ENCODE peak calls at places on chromosomes 11 and 22, in seven cellular contexts. D, V, A, S, L, H and M are unnamed samples.
A peak's percentile ranks its signal among the peaks of the same experiment; 100 is the strongest.

GRCh38 chr11:72441647-72442267 is 7.4 kb upstream of the CLPB start:
- DNase-seq in S (no peak), L (no peak), V (no peak), D (no peak), A (no peak), H (no peak), M (no peak)

GRCh38 chr22:48368975-48369525 is 1458.6 kb downstream of the BRD1 start:
- DNase-seq in V (no peak), A (no peak), L (no peak), D (no peak), S (no peak), H (no peak), M (no peak)

GRCh38 chr22:35310556-35311550 is 11.2 kb downstream of the TOM1 start:
- DNase-seq in A (no peak), H (no peak), L (no peak), S (no peak), D (peak; percentile 52), V (peak; percentile 24), M (no peak)

GRCh38 chr11:16815047-16815767 is 76.8 kb downstream of the C11orf58 start:
- DNase-seq in L (peak; percentile 68), H (no peak), D (no peak), V (no peak), S (no peak), A (peak; percentile 18), M (no peak)

GRCh38 chr22:38956551-38956950 is 858 bp upstream of the APOBEC3A start:
- DNase-seq in V (no peak), A (no peak), H (no peak), D (no peak), L (no peak), S (no peak), M (no peak)

GRCh38 chr11:94762995-94763394 is 5.2 kb upstream of the AMOTL1 start:
- DNase-seq in H (no peak), D (no peak), L (no peak), A (no peak), V (no peak), S (no peak), M (no peak)

GRCh38 chr11:69841859-69842698 is 22.9 kb upstream of the FGF3 start:
- DNase-seq in H (peak; percentile 9), V (peak; percentile 53), S (no peak), D (peak; percentile 78), A (no peak), L (no peak), M (no peak)

GRCh38 chr11:78219493-78220217 is 30.9 kb downstream of the USP35 start:
- DNase-seq in L (no peak), D (no peak), S (no peak), A (no peak), V (no peak), H (no peak), M (no peak)

GRCh38 chr22:23773247-23774113 is 831 bp downstream of the MMP11 start:
- DNase-seq in D (no peak), H (no peak), V (no peak), S (no peak), L (no peak), A (no peak), M (no peak)

GRCh38 chr11:111602865-111603632 is 800 bp downstream of the SIK2 start:
- DNase-seq in H (peak; percentile 10), L (peak; percentile 59), A (no peak), D (peak; percentile 26), S (no peak), V (peak; percentile 21), M (no peak)

GRCh38 chr11:13550761-13551160 is 55.0 kb upstream of the PTH start:
- DNase-seq in D (no peak), V (no peak), S (no peak), A (no peak), L (no peak), H (no peak), M (no peak)

GRCh38 chr22:37848587-37849088 is 581 bp upstream of the EIF3L start:
- DNase-seq in D (no peak), H (no peak), S (no peak), V (peak; percentile 62), L (no peak), A (no peak), M (no peak)

GRCh38 chr11:17347676-17348075 is 3.9 kb upstream of the NCR3LG1 start:
- DNase-seq in H (no peak), A (no peak), L (no peak), D (no peak), V (no peak), S (no peak), M (no peak)

GRCh38 chr11:128464878-128465277 is 122.5 kb downstream of the ETS1 start:
- DNase-seq in H (no peak), S (no peak), A (no peak), L (no peak), V (no peak), D (no peak), M (no peak)

GRCh38 chr22:49535527-49536125 is 292.0 kb downstream of the BRD1 start:
- DNase-seq in S (no peak), D (no peak), H (no peak), V (no peak), L (no peak), A (no peak), M (no peak)

GRCh38 chr11:61124574-61125309 is 22.5 kb downstream of the CD5 start:
- DNase-seq in A (no peak), V (no peak), H (no peak), D (no peak), S (no peak), L (no peak), M (no peak)

GRCh38 chr11:94058630-94059029 is 37.5 kb downstream of the HEPHL1 start:
- DNase-seq in H (no peak), A (no peak), V (no peak), L (no peak), S (no peak), D (no peak), M (no peak)

GRCh38 chr11:8018742-8019631 is 31.9 kb downstream of the EIF3F start:
- DNase-seq in S (peak; percentile 66), L (peak; percentile 71), D (no peak), A (no peak), V (peak; percentile 67), H (peak; percentile 74), M (no peak)